ENCODE peak calls at places on chromosomes 1 and 21, in four cellular contexts. One of them, this sample, is unnamed.

GRCh38 chr1:62336638-62337534 is 17.7 kb upstream of the KANK4 start:
- DNase-seq in AG09309: no peak
- DNase-seq in ascending aorta: no peak
- DNase-seq in hepatocyte: no peak
- DNase-seq in this sample: no peak

GRCh38 chr1:9687120-9687875 is 35.8 kb downstream of the PIK3CD start:
- DNase-seq in AG09309: no peak
- DNase-seq in ascending aorta: peak
- DNase-seq in hepatocyte: peak
- DNase-seq in this sample: peak

GRCh38 chr1:236301958-236302335 is 20.2 kb upstream of the ERO1B start:
- DNase-seq in AG09309: no peak
- DNase-seq in ascending aorta: no peak
- DNase-seq in hepatocyte: no peak
- DNase-seq in this sample: no peak

GRCh38 chr1:230858918-230859819 is 9.2 kb downstream of the C1orf198 start:
- DNase-seq in AG09309: no peak
- DNase-seq in ascending aorta: no peak
- DNase-seq in hepatocyte: no peak
- DNase-seq in this sample: no peak

GRCh38 chr1:225897595-225898514 is 8.9 kb upstream of the LEFTY1 start:
- DNase-seq in AG09309: no peak
- DNase-seq in ascending aorta: no peak
- DNase-seq in hepatocyte: no peak
- DNase-seq in this sample: peak

GRCh38 chr1:6233376-6233775 is 2.4 kb downstream of the ICMT start:
- DNase-seq in AG09309: no peak
- DNase-seq in ascending aorta: no peak
- DNase-seq in hepatocyte: no peak
- DNase-seq in this sample: no peak

GRCh38 chr1:43952731-43953350 is 6.1 kb downstream of the IPO13 start:
- DNase-seq in AG09309: no peak
- DNase-seq in ascending aorta: no peak
- DNase-seq in hepatocyte: no peak
- DNase-seq in this sample: no peak

GRCh38 chr1:225945564-225945963 is 4.5 kb upstream of the LEFTY2 start:
- DNase-seq in AG09309: no peak
- DNase-seq in ascending aorta: no peak
- DNase-seq in hepatocyte: no peak
- DNase-seq in this sample: no peak

GRCh38 chr1:15459771-15460719 is 3.5 kb downstream of the CELA2A start:
- DNase-seq in AG09309: no peak
- DNase-seq in ascending aorta: no peak
- DNase-seq in hepatocyte: no peak
- DNase-seq in this sample: no peak

GRCh38 chr1:191279266-191279800 is 801.7 kb upstream of the BRINP3 start:
- DNase-seq in AG09309: no peak
- DNase-seq in ascending aorta: no peak
- DNase-seq in hepatocyte: no peak
- DNase-seq in this sample: no peak

GRCh38 chr1:96544051-96544830 is 177.3 kb upstream of the PTBP2 start:
- DNase-seq in AG09309: no peak
- DNase-seq in ascending aorta: no peak
- DNase-seq in hepatocyte: no peak
- DNase-seq in this sample: no peak

GRCh38 chr21:45164124-45164511 is 89.7 kb downstream of the ADARB1 start:
- DNase-seq in AG09309: no peak
- DNase-seq in ascending aorta: no peak
- DNase-seq in hepatocyte: no peak
- DNase-seq in this sample: peak

GRCh38 chr1:179921981-179922380 is 32.6 kb upstream of the CEP350 start:
- DNase-seq in AG09309: no peak
- DNase-seq in ascending aorta: no peak
- DNase-seq in hepatocyte: no peak
- DNase-seq in this sample: no peak

GRCh38 chr1:6454856-6455751 is 10.9 kb downstream of the TNFRSF25 start:
- DNase-seq in AG09309: no peak
- DNase-seq in ascending aorta: no peak
- DNase-seq in hepatocyte: no peak
- DNase-seq in this sample: no peak

GRCh38 chr1:180909462-180909976 is 3.2 kb upstream of the KIAA1614 start:
- DNase-seq in AG09309: no peak
- DNase-seq in ascending aorta: no peak
- DNase-seq in hepatocyte: no peak
- DNase-seq in this sample: no peak

GRCh38 chr1:153557877-153558276 is 7.8 kb downstream of the S100A2 start:
- DNase-seq in AG09309: no peak
- DNase-seq in ascending aorta: no peak
- DNase-seq in hepatocyte: no peak
- DNase-seq in this sample: no peak

GRCh38 chr1:41590331-41590730 is 105.8 kb upstream of the EDN2 start:
- DNase-seq in AG09309: no peak
- DNase-seq in ascending aorta: no peak
- DNase-seq in hepatocyte: no peak
- DNase-seq in this sample: no peak

GRCh38 chr1:18549131-18549530 is 68.4 kb downstream of the KLHDC7A start:
- DNase-seq in AG09309: no peak
- DNase-seq in ascending aorta: no peak
- DNase-seq in hepatocyte: no peak
- DNase-seq in this sample: no peak

GRCh38 chr1:53442297-53442696 is 16.9 kb upstream of the DMRTB1 start:
- DNase-seq in AG09309: peak
- DNase-seq in ascending aorta: no peak
- DNase-seq in hepatocyte: no peak
- DNase-seq in this sample: no peak

GRCh38 chr1:201463071-201463552 is 5.9 kb downstream of the PHLDA3 start:
- DNase-seq in AG09309: no peak
- DNase-seq in ascending aorta: no peak
- DNase-seq in hepatocyte: peak
- DNase-seq in this sample: peak

GRCh38 chr1:6982443-6982842 is 197.2 kb downstream of the CAMTA1 start:
- DNase-seq in AG09309: no peak
- DNase-seq in ascending aorta: no peak
- DNase-seq in hepatocyte: no peak
- DNase-seq in this sample: no peak

GRCh38 chr1:4050998-4051397 is 150.9 kb upstream of the C1orf174 start:
- DNase-seq in AG09309: no peak
- DNase-seq in ascending aorta: no peak
- DNase-seq in hepatocyte: no peak
- DNase-seq in this sample: no peak

GRCh38 chr21:44065428-44065827 is 41.8 kb upstream of the PWP2 start:
- DNase-seq in AG09309: no peak
- DNase-seq in ascending aorta: peak
- DNase-seq in hepatocyte: no peak
- DNase-seq in this sample: no peak

GRCh38 chr1:180560868-180561600 is 2.3 kb downstream of the OVAAL start:
- DNase-seq in AG09309: no peak
- DNase-seq in ascending aorta: no peak
- DNase-seq in hepatocyte: no peak
- DNase-seq in this sample: no peak

GRCh38 chr1:95035536-95035935 is 37.2 kb downstream of the ALG14 start:
- DNase-seq in AG09309: peak
- DNase-seq in ascending aorta: no peak
- DNase-seq in hepatocyte: no peak
- DNase-seq in this sample: no peak

GRCh38 chr1:27602510-27603319 is 1.2 kb downstream of the AHDC1 start:
- DNase-seq in AG09309: no peak
- DNase-seq in ascending aorta: no peak
- DNase-seq in hepatocyte: peak
- DNase-seq in this sample: peak
- TF ChIP-seq CTCF in AG09309: no peak
- TF ChIP-seq CTCF in ascending aorta: peak
- TF ChIP-seq CTCF in hepatocyte: no peak
- TF ChIP-seq CTCF in this sample: no peak

GRCh38 chr1:114648503-114648902 is 21.3 kb downstream of the DENND2C start:
- DNase-seq in AG09309: no peak
- DNase-seq in ascending aorta: no peak
- DNase-seq in hepatocyte: no peak
- DNase-seq in this sample: no peak
- TF ChIP-seq CTCF in AG09309: no peak
- TF ChIP-seq CTCF in ascending aorta: no peak
- TF ChIP-seq CTCF in hepatocyte: no peak
- TF ChIP-seq CTCF in this sample: no peak

DNA sequence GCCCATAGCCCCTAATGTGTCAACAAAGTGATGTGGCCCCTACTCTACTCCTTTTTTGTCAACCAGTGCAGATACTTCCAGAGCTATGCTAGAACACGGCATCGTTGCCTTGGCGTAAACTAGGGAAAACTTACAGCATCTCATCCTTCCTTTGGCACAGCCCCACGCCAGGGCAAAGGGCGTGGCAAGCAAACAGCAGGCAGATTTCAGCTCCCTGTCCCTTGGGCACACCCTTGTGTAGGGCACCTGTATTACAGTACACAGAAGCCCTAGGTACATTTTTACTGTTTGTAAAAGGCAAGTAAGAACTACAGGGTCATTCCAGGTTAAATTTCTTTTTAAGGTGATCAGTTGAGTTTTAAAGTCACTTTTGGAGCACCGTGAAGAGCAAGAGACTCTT is 29.3 kb downstream of the PRDX6 start:
- DNase-seq in AG09309: no peak
- DNase-seq in ascending aorta: no peak
- DNase-seq in hepatocyte: peak
- DNase-seq in this sample: no peak
- TF ChIP-seq CTCF in AG09309: no peak
- TF ChIP-seq CTCF in ascending aorta: no peak
- TF ChIP-seq CTCF in hepatocyte: no peak
- TF ChIP-seq CTCF in this sample: no peak

DNA sequence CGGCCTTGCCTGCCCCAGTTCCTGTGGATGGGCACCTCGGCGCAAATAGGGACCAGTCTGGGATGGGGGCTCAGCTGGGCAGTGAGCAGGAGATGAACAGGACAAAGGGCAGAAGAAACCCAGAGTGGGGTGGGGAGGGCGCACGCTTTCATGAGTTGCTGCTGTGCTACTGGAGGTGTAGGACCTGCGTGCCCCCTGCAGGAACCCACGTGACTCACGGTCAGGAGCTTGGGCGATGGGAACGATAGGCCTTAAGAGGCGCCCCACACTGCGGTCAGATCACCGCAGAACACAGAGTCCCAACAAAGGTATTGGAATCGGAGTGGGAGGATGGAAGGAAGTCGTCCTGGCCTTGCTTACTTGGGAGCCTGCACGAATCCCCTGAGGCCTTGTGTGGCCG is 17.2 kb downstream of the PRDM15 start:
- DNase-seq in AG09309: no peak
- DNase-seq in ascending aorta: no peak
- DNase-seq in hepatocyte: no peak
- DNase-seq in this sample: no peak
- TF ChIP-seq CTCF in AG09309: no peak
- TF ChIP-seq CTCF in ascending aorta: no peak
- TF ChIP-seq CTCF in hepatocyte: no peak
- TF ChIP-seq CTCF in this sample: no peak

DNA sequence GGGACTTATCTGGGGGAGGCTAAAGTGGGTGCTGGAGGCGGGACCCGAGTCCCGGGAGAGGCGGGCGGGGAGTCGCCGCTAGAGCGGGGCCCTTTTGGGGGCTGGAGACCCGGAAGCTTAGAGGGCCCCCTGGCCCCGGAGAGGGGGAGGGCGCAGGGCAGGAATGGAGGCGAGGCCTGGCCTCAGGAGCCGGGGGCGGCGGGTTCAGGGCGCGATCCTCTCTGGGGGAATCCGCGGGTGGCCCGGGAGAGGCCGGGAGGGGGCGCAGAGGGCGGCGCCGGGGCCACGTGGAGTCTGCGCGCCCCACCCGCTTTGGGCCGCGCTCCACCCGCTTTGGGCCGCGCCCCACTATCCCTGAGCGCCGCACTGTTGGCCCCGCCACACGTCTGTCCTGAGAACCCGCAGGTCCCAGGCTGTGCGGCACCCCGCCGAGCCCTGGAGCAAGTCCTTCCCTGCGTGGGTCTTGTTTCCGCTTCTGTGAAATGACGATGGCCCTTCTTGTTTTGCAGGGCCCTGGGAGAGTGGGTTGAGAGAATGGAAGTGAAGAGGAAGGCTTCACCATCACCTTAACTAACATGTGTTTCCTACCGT is 84.4 kb downstream of the NKAIN1 start:
- DNase-seq in AG09309: no peak
- DNase-seq in ascending aorta: no peak
- DNase-seq in hepatocyte: peak
- DNase-seq in this sample: peak
- TF ChIP-seq CTCF in AG09309: peak
- TF ChIP-seq CTCF in ascending aorta: peak
- TF ChIP-seq CTCF in hepatocyte: peak
- TF ChIP-seq CTCF in this sample: peak

GRCh38 chr21:19420607-19421006 is 1017.0 kb upstream of the TMPRSS15 start:
- DNase-seq in AG09309: no peak
- DNase-seq in ascending aorta: no peak
- DNase-seq in hepatocyte: peak
- DNase-seq in this sample: no peak
- TF ChIP-seq CTCF in AG09309: no peak
- TF ChIP-seq CTCF in ascending aorta: no peak
- TF ChIP-seq CTCF in hepatocyte: no peak
- TF ChIP-seq CTCF in this sample: no peak

DNA sequence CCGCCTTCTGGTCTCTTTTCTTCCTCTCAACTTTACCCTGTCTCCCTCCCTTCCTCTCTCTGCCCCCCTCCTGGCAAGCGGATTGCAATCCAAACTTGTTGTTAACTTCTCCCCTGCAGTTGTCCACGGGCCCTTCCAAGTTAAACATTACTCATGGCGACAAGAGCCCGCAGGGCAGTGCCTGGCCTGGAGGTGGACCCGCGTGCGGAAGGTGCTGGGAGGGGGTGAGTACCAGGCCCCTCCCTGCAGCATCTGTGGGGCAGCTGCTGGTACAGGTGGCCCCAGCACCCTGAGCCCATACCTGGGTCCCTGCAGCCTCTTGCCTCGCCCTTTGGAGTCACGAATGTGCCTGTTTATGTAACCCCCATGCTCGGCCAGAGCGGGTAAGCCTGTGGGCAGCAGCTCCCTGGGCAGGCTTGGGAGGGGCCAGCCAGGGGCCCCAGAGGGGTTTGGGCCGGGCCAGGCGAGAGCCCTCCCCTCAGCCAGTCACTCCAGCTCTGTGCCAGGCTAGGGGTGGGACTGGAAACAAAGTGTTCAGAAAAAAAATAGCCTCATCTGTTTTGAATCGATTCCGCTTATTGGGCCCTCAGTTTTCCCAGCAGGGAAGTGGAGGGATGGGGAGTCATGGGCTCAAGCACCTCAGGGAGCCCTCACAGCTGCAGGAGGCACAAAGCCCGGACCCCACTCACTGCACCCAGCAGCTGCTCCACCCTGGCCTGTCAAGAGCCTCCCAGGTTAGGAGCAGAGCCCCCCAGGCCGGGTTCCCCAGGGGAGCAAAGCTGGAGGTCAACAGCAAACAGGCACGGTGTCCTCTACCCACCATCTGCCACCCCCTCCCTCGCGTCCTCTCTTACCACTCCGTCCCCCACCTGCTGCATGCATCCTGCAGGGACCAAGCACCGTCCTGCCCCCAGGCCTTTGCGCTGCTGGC is 14.0 kb upstream of the FAAP20 start:
- DNase-seq in AG09309: no peak
- DNase-seq in ascending aorta: peak
- DNase-seq in hepatocyte: peak
- DNase-seq in this sample: peak
- TF ChIP-seq CTCF in AG09309: no peak
- TF ChIP-seq CTCF in ascending aorta: no peak
- TF ChIP-seq CTCF in hepatocyte: no peak
- TF ChIP-seq CTCF in this sample: no peak